ENCODE peak calls at places on chromosomes 5 and 9, in four cellular contexts. X is prostate gland; O is effector memory CD4-positive, alpha-beta T cell; V is transverse colon. Y is an unnamed sample.

GRCh38 chr9:137298983-137299521 is 3.0 kb downstream of the NRARP start:
- DNase-seq in V (peak; percentile 45), X (no peak), O (no peak), Y (no peak)

GRCh38 chr5:179405054-179405416 is 59.8 kb upstream of the ADAMTS2 start:
- DNase-seq in O (no peak), X (no peak), V (no peak), Y (no peak)

GRCh38 chr9:90841213-90841612 is 39.6 kb downstream of the SYK start:
- DNase-seq in V (no peak), X (no peak), O (no peak), Y (no peak)

GRCh38 chr9:95980262-95981125 is 105.0 kb downstream of the ERCC6L2 start:
- DNase-seq in V (no peak), X (no peak), O (no peak), Y (no peak)

GRCh38 chr5:96823900-96824351 is 16.2 kb upstream of the ERAP1 start:
- DNase-seq in V (no peak), X (peak; percentile 69), O (no peak), Y (no peak)

GRCh38 chr5:51273871-51274270 is 109.4 kb upstream of the ISL1 start:
- DNase-seq in V (no peak), X (no peak), O (no peak), Y (no peak)

GRCh38 chr9:136721339-136722092 is 9.1 kb downstream of the DIPK1B start:
- DNase-seq in X (no peak), O (no peak), V (no peak), Y (no peak)

GRCh38 chr9:14515564-14516198 is 177.6 kb downstream of the ZDHHC21 start:
- DNase-seq in V (no peak), O (no peak), X (no peak), Y (no peak)

GRCh38 chr5:55599148-55600050 is 64.6 kb upstream of the PLPP1 start:
- DNase-seq in V (no peak), O (no peak), X (no peak), Y (no peak)

GRCh38 chr5:194102-194501 is 2.8 kb downstream of the LRRC14B start:
- DNase-seq in X (no peak), V (no peak), O (no peak), Y (no peak)

GRCh38 chr9:91071185-91071990 is 269.8 kb downstream of the SYK start:
- DNase-seq in V (no peak), X (no peak), O (no peak), Y (no peak)

GRCh38 chr9:4832786-4833579 is 40.2 kb downstream of the RCL1 start:
- DNase-seq in X (no peak), V (no peak), O (no peak), Y (no peak)

GRCh38 chr9:135840539-135840938 is 66.8 kb downstream of the CAMSAP1 start:
- DNase-seq in O (no peak), V (no peak), X (no peak), Y (peak; percentile 37)

GRCh38 chr5:113384787-113385186 is 50.0 kb downstream of the TSSK1B start:
- DNase-seq in V (no peak), O (no peak), X (no peak), Y (no peak)

GRCh38 chr9:2257530-2257929 is 242.4 kb downstream of the SMARCA2 start:
- DNase-seq in X (no peak), O (no peak), V (no peak), Y (no peak)

GRCh38 chr5:65014769-65015168 is 246.0 kb downstream of the CWC27 start:
- DNase-seq in X (no peak), O (no peak), V (no peak), Y (no peak)

GRCh38 chr5:172370237-172370640 is 84.1 kb downstream of the SH3PXD2B start:
- DNase-seq in X (no peak), O (no peak), V (no peak), Y (no peak)

GRCh38 chr5:98804066-98804465 is 30.6 kb downstream of the RGMB start:
- DNase-seq in V (no peak), X (no peak), O (no peak), Y (no peak)

GRCh38 chr9:1231998-1232919 is 182.1 kb downstream of the DMRT2 start:
- DNase-seq in X (peak; percentile 83), O (no peak), V (peak; percentile 31), Y (peak; percentile 85)

GRCh38 chr9:84990416-84990815 is 320.9 kb downstream of the NTRK2 start:
- DNase-seq in O (no peak), X (no peak), V (no peak), Y (no peak)

GRCh38 chr5:142313693-142314092 is 11.1 kb downstream of the SPRY4 start:
- DNase-seq in O (no peak), V (no peak), X (no peak), Y (no peak)

GRCh38 chr5:109855056-109855455 is 165.3 kb downstream of the MAN2A1 start:
- DNase-seq in V (no peak), X (no peak), O (no peak), Y (no peak)

GRCh38 chr5:118551031-118551430 is 437.3 kb downstream of the DTWD2 start:
- DNase-seq in O (no peak), X (no peak), V (no peak), Y (no peak)

GRCh38 chr5:151895660-151896040 is 29.0 kb downstream of the GLRA1 start:
- DNase-seq in O (no peak), X (no peak), V (no peak), Y (no peak)

GRCh38 chr5:89213584-89213983 is 330.6 kb upstream of the MEF2C start:
- DNase-seq in X (no peak), V (no peak), O (no peak), Y (no peak)

GRCh38 chr5:126676195-126676624 is 75.5 kb downstream of the PHAX start:
- DNase-seq in X (peak; percentile 67), V (peak; percentile 69), O (peak; percentile 42), Y (peak; percentile 57)

DNA sequence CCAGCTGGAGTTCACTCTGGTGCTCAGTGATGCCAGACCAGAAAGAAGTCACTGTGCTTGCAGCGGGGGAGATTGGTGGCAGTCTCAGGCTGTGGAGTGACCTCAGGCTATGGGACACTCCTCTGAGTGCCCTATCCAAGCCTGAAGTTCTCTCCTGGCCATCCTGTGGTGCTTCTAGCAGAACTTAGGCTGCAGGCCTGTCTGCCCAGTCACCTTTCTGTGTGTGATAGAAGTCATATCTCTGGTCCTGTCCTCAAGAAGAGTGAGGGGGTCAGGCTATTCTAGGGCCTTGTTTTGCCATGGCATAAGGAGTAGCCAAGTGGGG is 9.3 kb downstream of the PDLIM4 start:
- DNase-seq in X (no peak), V (no peak), O (no peak), Y (no peak)
- H3K27ac ChIP-seq in X (no peak overlapping the region), V (peak overlapping the region; percentile 87), O (no peak overlapping the region), Y (peak overlapping the region; percentile 97)

GRCh38 chr5:159536166-159536565 is 205.9 kb upstream of the IL12B start:
- DNase-seq in O (no peak), X (no peak), V (no peak), Y (no peak)

GRCh38 chr5:159543326-159543725 is 213.0 kb upstream of the IL12B start:
- DNase-seq in X (no peak), V (no peak), O (no peak), Y (no peak)

GRCh38 chr5:159536626-159537025 is 206.3 kb upstream of the IL12B start:
- DNase-seq in X (no peak), O (no peak), V (no peak), Y (no peak)

GRCh38 chr5:159539678-159540077 is 209.4 kb upstream of the IL12B start:
- DNase-seq in X (no peak), O (no peak), V (no peak), Y (no peak)
- H3K4me3 ChIP-seq in X (no peak overlapping the region), O (no peak overlapping the region), V (no peak overlapping the region), Y (no peak overlapping the region)

DNA sequence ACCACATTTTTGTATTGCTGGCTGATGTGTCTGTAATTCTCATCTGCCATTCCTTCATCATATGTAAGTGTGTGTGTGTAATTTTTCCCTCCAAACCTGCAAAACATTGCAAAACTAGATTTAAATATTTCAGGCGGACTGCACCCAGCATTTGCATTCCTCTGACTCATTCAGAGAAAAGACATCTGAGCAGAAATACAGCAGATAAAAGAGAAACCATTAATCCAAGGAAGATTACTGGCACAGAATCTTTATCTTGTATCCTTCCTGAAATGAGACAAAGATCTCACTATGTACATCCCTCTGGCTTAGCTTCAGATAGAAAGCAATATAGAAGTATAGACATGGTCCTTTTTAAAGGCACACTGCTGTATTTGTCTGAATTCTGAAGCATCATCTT is 275.3 kb downstream of the TMEM38B start:
- DNase-seq in V (no peak), X (no peak), O (no peak), Y (no peak)
- H3K27ac ChIP-seq in V (no peak overlapping the region), X (no peak overlapping the region), O (no peak overlapping the region), Y (no peak overlapping the region)

DNA sequence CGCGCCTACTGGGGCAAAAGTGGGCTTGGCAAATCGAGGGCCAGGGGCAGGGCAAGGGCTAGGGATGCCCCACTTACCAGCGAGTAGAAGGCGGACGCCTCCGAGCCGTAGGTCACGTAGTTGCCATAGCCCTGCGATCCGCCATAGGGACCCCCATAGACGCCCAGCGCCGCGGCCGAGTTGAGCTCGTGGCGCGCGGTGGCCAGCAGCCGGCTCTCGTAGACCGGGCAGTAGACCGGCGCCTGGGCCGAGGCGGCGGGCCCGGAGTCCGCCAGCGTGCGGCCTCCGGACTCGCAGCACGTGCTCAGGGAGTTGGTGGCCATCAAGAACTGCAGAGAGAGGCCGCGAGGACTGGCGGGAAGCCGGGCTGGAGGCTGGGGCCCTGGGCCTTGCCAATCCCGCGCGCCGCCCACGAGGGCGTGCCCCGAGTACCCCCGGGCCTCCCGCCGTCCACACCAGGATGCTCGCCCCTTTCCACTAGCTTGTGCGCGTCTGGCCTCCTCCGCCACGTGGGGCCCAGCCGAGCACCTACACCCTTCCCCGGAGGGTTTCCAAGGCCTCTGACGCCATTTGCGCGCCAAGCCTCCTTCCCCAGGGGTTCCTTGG is 891 bp downstream of the IRX4 start:
- DNase-seq in V (no peak), X (no peak), O (no peak), Y (no peak)
- H3K4me3 ChIP-seq in V (no peak overlapping the region), X (peak overlapping the region; percentile 40), O (no peak overlapping the region), Y (no peak overlapping the region)

DNA sequence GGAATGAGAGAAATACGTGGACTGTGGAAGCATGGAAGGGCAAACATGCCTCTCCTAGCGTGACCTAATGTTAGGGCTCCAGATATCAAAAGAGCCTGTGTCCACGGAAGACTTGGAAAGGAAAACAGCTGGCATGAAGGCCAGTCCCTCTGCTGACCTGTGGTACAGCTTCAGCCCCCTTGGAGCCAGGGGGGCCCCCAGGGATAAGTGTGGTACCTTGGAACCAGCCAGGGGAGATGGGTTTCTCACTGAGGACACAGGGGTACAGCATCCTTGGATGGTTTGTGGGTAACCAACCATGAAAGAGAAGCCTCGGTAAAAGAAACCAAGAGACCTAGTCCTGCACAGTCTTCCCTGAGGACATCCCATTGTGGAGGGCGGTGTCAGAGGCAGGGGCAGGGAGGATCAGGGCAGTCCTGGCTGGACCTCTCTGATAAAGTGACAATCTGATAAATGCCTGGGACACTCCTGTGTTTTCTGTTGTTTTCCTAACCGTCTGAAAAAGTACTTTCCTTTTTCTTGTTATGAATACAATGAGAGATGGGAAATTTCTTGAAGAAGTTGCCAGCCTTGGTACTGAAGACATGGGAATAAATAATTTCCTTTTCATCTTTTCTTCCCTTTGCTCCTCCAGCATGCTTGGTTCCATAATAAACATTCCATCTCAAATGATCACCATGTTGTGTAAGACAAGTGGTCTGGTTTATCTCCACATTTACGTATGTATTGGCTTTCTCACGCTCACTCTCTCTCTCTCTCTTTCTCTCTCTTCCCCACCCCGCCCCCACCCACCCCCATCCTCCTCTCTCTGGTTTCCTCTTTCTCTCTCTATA is 102.2 kb downstream of the SUSD1 start:
- DNase-seq in X (no peak), O (no peak), V (peak; percentile 6), Y (no peak)
- H3K27ac ChIP-seq in X (no peak overlapping the region), O (no peak overlapping the region), V (peak overlapping the region; percentile 85), Y (peak overlapping the region; percentile 84)

Y was measured in stomach.